ENCODE peak calls at places on chromosomes 1 and 21, in six cellular contexts. X is sigmoid colon, I is Panc1, M is ovary, G is aorta, Z is mammary epithelial cell. V is an unnamed sample.

GRCh38 chr1:225592362-225592761 is 60.6 kb downstream of the ENAH start:
- DNase-seq in M (no peak), G (no peak), Z (no peak), X (no peak), I (no peak), V (no peak)

GRCh38 chr21:41634858-41635257 is 126.9 kb upstream of the TMPRSS2 start:
- DNase-seq in Z (peak; percentile 94), X (no peak), M (no peak), G (no peak), I (no peak), V (no peak)

GRCh38 chr1:30853350-30853749 is 55.2 kb downstream of the SDC3 start:
- DNase-seq in G (peak; percentile 72), Z (no peak), I (no peak), X (no peak), M (no peak), V (no peak)

GRCh38 chr1:95233321-95233736 is 681 bp upstream of the RWDD3 start:
- DNase-seq in M (peak; percentile 36), X (peak; percentile 65), Z (no peak), I (no peak), G (no peak), V (peak; percentile 53)

GRCh38 chr1:26786437-26787380 is 1.0 kb upstream of the PIGV start:
- DNase-seq in Z (peak; percentile 46), X (peak; percentile 90), I (no peak), M (peak; percentile 71), G (no peak), V (peak; percentile 84)

GRCh38 chr1:223870617-223871574 is 25.1 kb upstream of the TP53BP2 start:
- DNase-seq in G (no peak), Z (no peak), I (no peak), X (no peak), M (no peak), V (no peak)

GRCh38 chr1:61255324-61255703 is 173.0 kb downstream of the NFIA start:
- DNase-seq in G (no peak), Z (no peak), M (no peak), I (no peak), X (no peak), V (no peak)

GRCh38 chr1:23799570-23800395 is 771 bp downstream of the GALE start:
- DNase-seq in I (peak; percentile 87), G (peak; percentile 79), M (peak; percentile 55), Z (peak; percentile 92), X (no peak), V (no peak)

GRCh38 chr21:32653326-32653901 is 41.2 kb upstream of the CFAP298 start:
- DNase-seq in I (peak; percentile 24), M (no peak), G (no peak), X (no peak), Z (peak; percentile 3), V (no peak)

GRCh38 chr1:111748618-111749337 is 6.9 kb upstream of the DDX20 start:
- DNase-seq in M (no peak), X (no peak), Z (no peak), I (no peak), G (no peak), V (no peak)

GRCh38 chr21:16928439-16928838 is 584.4 kb upstream of the CXADR start:
- DNase-seq in I (no peak), Z (no peak), G (no peak), M (no peak), X (no peak), V (no peak)

GRCh38 chr1:248841702-248842395 is 3.8 kb downstream of the ZNF672 start:
- DNase-seq in G (no peak), I (no peak), X (no peak), Z (peak; percentile 43), M (no peak), V (peak; percentile 66)

GRCh38 chr1:42996384-42996991 is 37.8 kb upstream of the SLC2A1 start:
- DNase-seq in X (no peak), G (no peak), M (no peak), I (no peak), Z (no peak), V (no peak)

GRCh38 chr1:118075116-118075515 is 109.9 kb downstream of the SPAG17 start:
- DNase-seq in G (no peak), M (no peak), Z (peak; percentile 37), X (no peak), I (no peak), V (no peak)

GRCh38 chr1:237814319-237814924 is 76.3 kb downstream of the ZP4 start:
- DNase-seq in X (no peak), I (no peak), Z (no peak), M (no peak), G (no peak), V (no peak)

GRCh38 chr1:85628791-85629531 is 48.4 kb downstream of the CCN1 start:
- DNase-seq in Z (peak; percentile 49), I (peak; percentile 95), G (peak; percentile 83), M (no peak), X (peak; percentile 67), V (no peak)

GRCh38 chr1:54355931-54356679 is 50.1 kb downstream of the SSBP3 start:
- DNase-seq in Z (no peak), G (peak; percentile 63), X (no peak), I (no peak), M (no peak), V (no peak)

GRCh38 chr1:218874313-218874712 is 299.4 kb upstream of the LYPLAL1 start:
- DNase-seq in M (no peak), X (no peak), I (no peak), G (no peak), Z (peak; percentile 97), V (no peak)

GRCh38 chr21:33373451-33373850 is 29.8 kb upstream of the IFNGR2 start:
- DNase-seq in M (no peak), X (no peak), Z (peak; percentile 76), I (no peak), G (no peak), V (no peak)

GRCh38 chr21:38766987-38767722 is 38.6 kb upstream of the ETS2 start:
- DNase-seq in X (no peak), I (no peak), M (no peak), Z (peak; percentile 83), G (no peak), V (no peak)

GRCh38 chr1:178094752-178095645 is 1.1 kb downstream of the RASAL2 start:
- DNase-seq in Z (peak; percentile 76), I (no peak), G (no peak), M (no peak), X (no peak), V (no peak)

GRCh38 chr1:183198463-183198862 is 12.4 kb downstream of the LAMC2 start:
- DNase-seq in I (no peak), X (peak; percentile 88), G (no peak), M (no peak), Z (peak; percentile 97), V (peak; percentile 34)

GRCh38 chr1:66537718-66538117 is 3.8 kb downstream of the SGIP1 start:
- DNase-seq in I (no peak), Z (no peak), M (no peak), X (no peak), G (no peak), V (no peak)

GRCh38 chr1:66542811-66543767 is 9.1 kb downstream of the SGIP1 start:
- DNase-seq in I (peak; percentile 93), X (no peak), Z (peak; percentile 43), G (peak; percentile 88), M (no peak), V (peak; percentile 92)

GRCh38 chr1:66542314-66542713 is 8.4 kb downstream of the SGIP1 start:
- DNase-seq in Z (no peak), I (no peak), M (no peak), X (no peak), G (no peak), V (no peak)

GRCh38 chr1:66539491-66539890 is 5.5 kb downstream of the SGIP1 start:
- DNase-seq in X (no peak), Z (peak; percentile 62), I (no peak), M (no peak), G (no peak), V (no peak)

DNA sequence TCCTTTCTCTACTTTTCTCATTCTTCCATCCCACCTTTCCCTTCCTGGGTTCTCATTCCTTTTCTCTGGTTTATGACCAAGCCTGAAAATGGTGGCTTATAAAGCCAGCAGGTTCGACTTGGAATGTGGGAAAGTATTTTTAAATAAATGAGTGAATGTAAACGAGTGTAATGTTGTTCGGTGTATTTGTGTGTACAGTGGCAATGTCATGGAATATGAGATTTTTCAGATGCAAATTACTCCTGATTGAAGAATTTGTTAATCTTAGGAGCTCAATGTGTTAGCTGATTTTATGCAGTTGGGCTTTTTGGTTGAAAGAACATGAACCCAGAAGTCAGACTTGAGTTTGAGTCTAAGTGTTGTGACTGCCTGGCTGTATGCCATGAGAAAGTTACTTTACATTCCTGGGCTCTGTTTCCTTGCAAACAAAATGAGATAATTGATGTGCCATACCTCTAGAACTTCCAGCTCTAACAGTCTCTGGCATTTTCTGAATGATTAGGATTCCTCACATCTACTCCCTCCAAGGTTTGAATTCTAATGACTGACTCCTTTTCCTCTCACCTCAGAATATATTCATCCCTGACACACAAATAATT is 6.6 kb downstream of the SGIP1 start:
- DNase-seq in X (no peak), G (no peak), Z (no peak), I (no peak), M (no peak), V (peak; percentile 39)
- H3K4me3 ChIP-seq in X (no peak overlapping the region), G (no peak overlapping the region), Z (no peak overlapping the region), I (no peak overlapping the region), M (no peak overlapping the region), V (no peak overlapping the region)

GRCh38 chr1:38452246-38452645 is 405.7 kb upstream of the POU3F1 start:
- DNase-seq in G (no peak), M (no peak), I (no peak), X (no peak), Z (no peak), V (no peak)
- H3K27ac ChIP-seq in G (no peak overlapping the region), M (no peak overlapping the region), I (no peak overlapping the region), X (no peak overlapping the region), Z (no peak overlapping the region), V (no peak overlapping the region)

GRCh38 chr1:83693409-83694126 is 305.4 kb downstream of the TTLL7 start:
- DNase-seq in X (no peak), M (no peak), I (no peak), G (no peak), Z (no peak), V (no peak)
- H3K4me3 ChIP-seq in X (peak overlapping the region; percentile 37), M (no peak overlapping the region), I (no peak overlapping the region), G (no peak overlapping the region), Z (no peak overlapping the region), V (no peak overlapping the region)

GRCh38 chr1:45674478-45674877 is 11.9 kb downstream of the GPBP1L1 start:
- DNase-seq in X (no peak), I (no peak), M (no peak), Z (no peak), G (no peak), V (no peak)

GRCh38 chr1:45678489-45678888 is 7.8 kb downstream of the GPBP1L1 start:
- DNase-seq in M (no peak), Z (no peak), X (no peak), I (no peak), G (no peak), V (no peak)

GRCh38 chr1:45673956-45674355 is 12.4 kb downstream of the GPBP1L1 start:
- DNase-seq in G (no peak), I (no peak), X (no peak), Z (no peak), M (no peak), V (no peak)

GRCh38 chr1:45679123-45679522 is 7.2 kb downstream of the GPBP1L1 start:
- DNase-seq in Z (no peak), M (no peak), G (no peak), X (no peak), I (no peak), V (no peak)

DNA sequence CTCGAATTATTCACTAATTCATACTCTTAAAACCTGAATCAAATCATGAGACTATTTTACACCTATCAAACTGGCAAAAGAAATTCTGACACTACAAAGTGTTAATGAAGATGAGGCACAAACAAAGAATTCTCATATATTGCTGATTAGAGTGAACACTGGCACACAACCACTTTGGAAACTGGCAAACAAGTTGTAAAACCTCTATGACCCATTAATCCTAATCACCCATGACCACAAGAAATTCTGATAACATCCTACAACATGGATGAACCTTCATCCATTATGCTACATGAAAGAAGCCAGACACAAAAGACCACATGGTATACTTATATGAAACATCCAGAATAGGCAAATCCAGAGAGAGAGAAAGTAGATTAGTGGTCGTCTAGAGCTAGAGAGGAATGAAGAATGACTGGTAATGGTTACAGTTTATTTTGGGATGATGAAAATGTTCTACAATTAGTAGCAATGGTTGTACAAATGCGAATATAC is 8.5 kb downstream of the GPBP1L1 start:
- DNase-seq in G (no peak), Z (no peak), I (no peak), X (no peak), M (no peak), V (no peak)
- H3K27ac ChIP-seq in G (peak overlapping the region; percentile 14), Z (no peak overlapping the region), I (peak overlapping the region; percentile 30), X (no peak overlapping the region), M (no peak overlapping the region), V (no peak overlapping the region)